ENCODE peak calls at places on chromosome 5, in five cellular contexts. H is NCI-H1092 treated with DMSO at 0.1 percent for 48 hours, W is IMR-90, D is stromal cell of bone marrow, E is neural progenitor cell. A is an unnamed sample.

GRCh38 chr5:81078930-81079329 is 118.8 kb downstream of the RASGRF2 start:
- DNase-seq in H (no peak), W (no peak), D (no peak), E (no peak), A (no peak)

GRCh38 chr5:175811594-175811993 is 59.8 kb upstream of the CPLX2 start:
- DNase-seq in H (no peak), W (no peak), D (no peak), E (no peak), A (no peak)

GRCh38 chr5:155953335-155953734 is 373.6 kb upstream of the SGCD start:
- DNase-seq in H (no peak), W (peak; percentile 72), D (no peak), E (peak; percentile 33), A (no peak)

GRCh38 chr5:115375922-115376321 is 79.5 kb upstream of the CCDC112 start:
- DNase-seq in H (no peak), W (peak; percentile 61), D (no peak), E (no peak), A (no peak)

GRCh38 chr5:142847898-142848790 is 78.0 kb downstream of the ARHGAP26 start:
- DNase-seq in H (no peak), W (peak; percentile 31), D (no peak), E (no peak), A (no peak)

GRCh38 chr5:180824630-180825476 is 22.2 kb upstream of the MGAT1 start:
- DNase-seq in H (no peak), W (no peak), D (no peak), E (no peak), A (no peak)

GRCh38 chr5:62460578-62460983 is 48.0 kb downstream of the IPO11 start:
- DNase-seq in H (no peak), W (peak; percentile 68), D (peak; percentile 19), E (peak; percentile 68), A (peak; percentile 36)

GRCh38 chr5:150595466-150596031 is 44.9 kb upstream of the SYNPO start:
- DNase-seq in H (no peak), W (no peak), D (no peak), E (no peak), A (no peak)

GRCh38 chr5:39080597-39081204 is 6.5 kb upstream of the RICTOR start:
- DNase-seq in H (peak; percentile 22), W (peak; percentile 73), D (no peak), E (peak; percentile 63), A (peak; percentile 65)

GRCh38 chr5:101915559-101915958 is 380.5 kb downstream of the SLCO4C1 start:
- DNase-seq in H (no peak), W (no peak), D (no peak), E (no peak), A (no peak)

GRCh38 chr5:127290946-127291763 is 559 bp downstream of the MEGF10 start:
- DNase-seq in H (no peak), W (no peak), D (no peak), E (peak; percentile 38), A (peak; percentile 29)

GRCh38 chr5:105924366-105924765 is 1746.4 kb downstream of the EFNA5 start:
- DNase-seq in H (no peak), W (peak; percentile 81), D (peak; percentile 15), E (no peak), A (no peak)

GRCh38 chr5:157222506-157223230 is 42.0 kb downstream of the ITK start:
- DNase-seq in H (no peak), W (peak; percentile 35), D (peak; percentile 73), E (no peak), A (no peak)

GRCh38 chr5:18394154-18394804 is 760.0 kb downstream of the TAF11L14 start:
- DNase-seq in H (peak; percentile 45), W (peak; percentile 18), D (peak; percentile 38), E (peak; percentile 81), A (peak; percentile 52)

GRCh38 chr5:173834070-173834771 is 53.9 kb upstream of the CPEB4 start:
- DNase-seq in H (no peak), W (no peak), D (no peak), E (no peak), A (no peak)

GRCh38 chr5:7877851-7878250 is 8.9 kb downstream of the MTRR start:
- DNase-seq in H (peak; percentile 35), W (peak; percentile 43), D (no peak), E (no peak), A (no peak)

A was measured in H7.